ENCODE peak calls at places on chromosomes 16 and 17, in four cellular contexts. H, Z, V and X are unnamed samples.

GRCh38 chr17:75738218-75738802 is 17.1 kb downstream of the ITGB4 start:
- DNase-seq in Z (no peak), V (no peak), H (no peak), X (no peak)

GRCh38 chr17:82528484-82529265 is 9.1 kb downstream of the FOXK2 start:
- DNase-seq in H (no peak), Z (peak; percentile 70), V (peak; percentile 31), X (peak; percentile 94)

GRCh38 chr17:63764701-63765100 is 8.7 kb downstream of the CCDC47 start:
- DNase-seq in V (no peak), Z (no peak), H (no peak), X (no peak)

GRCh38 chr17:75263051-75263450 is 1.4 kb downstream of the MRPS7 start:
- DNase-seq in H (no peak), Z (no peak), V (no peak), X (no peak)

GRCh38 chr17:38341035-38341721 is 2.6 kb downstream of the GPR179 start:
- DNase-seq in V (no peak), H (no peak), Z (peak; percentile 40), X (peak; percentile 86)

GRCh38 chr17:31061678-31062077 is 33.1 kb upstream of the NF1 start:
- DNase-seq in Z (no peak), H (no peak), V (no peak), X (no peak)

GRCh38 chr17:27315322-27315721 is 21.4 kb downstream of the WSB1 start:
- DNase-seq in V (no peak), Z (peak; percentile 88), H (peak; percentile 91), X (peak; percentile 84)

GRCh38 chr16:56815721-56816120 is 49.3 kb upstream of the SLC12A3 start:
- DNase-seq in V (no peak), H (no peak), Z (no peak), X (peak; percentile 42)

DNA sequence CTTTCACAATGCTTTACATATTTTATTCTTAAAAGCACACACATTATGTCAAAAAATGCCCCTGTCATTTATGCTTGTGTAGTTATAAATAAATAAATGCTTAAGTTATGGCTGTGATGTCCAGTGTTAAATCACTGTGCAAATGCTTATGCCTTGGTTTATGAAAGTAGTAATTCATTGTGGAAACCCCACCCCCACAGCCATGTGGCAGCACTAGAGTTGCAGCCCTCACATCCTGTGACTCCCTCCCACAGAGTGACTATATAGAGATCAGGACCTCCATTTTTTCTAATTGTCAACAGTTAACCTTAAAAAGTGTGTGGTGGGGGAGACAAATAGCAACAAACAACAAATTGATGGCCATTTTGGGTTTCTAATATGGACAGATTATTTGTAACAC is 2.4 kb downstream of the SKAP1 start:
- DNase-seq in Z (no peak), H (no peak), V (no peak), X (no peak)
- H3K4me1 ChIP-seq in Z (no peaks in the 10 kb centered on the region), H (peaks cover 4% of the 10 kb centered on the region), V (no peaks in the 10 kb centered on the region), X (peaks cover 12% of the 10 kb centered on the region)

GRCh38 chr16:85641776-85642176 is 28.7 kb downstream of the GSE1 start:
- DNase-seq in Z (peak; percentile 51), H (no peak), V (no peak), X (peak; percentile 81)

GRCh38 chr16:85641305-85641704 is 28.2 kb downstream of the GSE1 start:
- DNase-seq in V (no peak), H (no peak), Z (no peak), X (no peak)

GRCh38 chr16:85639529-85640253 is 26.6 kb downstream of the GSE1 start:
- DNase-seq in H (no peak), Z (peak; percentile 73), V (no peak), X (peak; percentile 97)

GRCh38 chr16:85640254-85640558 is 27.1 kb downstream of the GSE1 start:
- DNase-seq in H (no peak), V (no peak), Z (no peak), X (no peak)

DNA sequence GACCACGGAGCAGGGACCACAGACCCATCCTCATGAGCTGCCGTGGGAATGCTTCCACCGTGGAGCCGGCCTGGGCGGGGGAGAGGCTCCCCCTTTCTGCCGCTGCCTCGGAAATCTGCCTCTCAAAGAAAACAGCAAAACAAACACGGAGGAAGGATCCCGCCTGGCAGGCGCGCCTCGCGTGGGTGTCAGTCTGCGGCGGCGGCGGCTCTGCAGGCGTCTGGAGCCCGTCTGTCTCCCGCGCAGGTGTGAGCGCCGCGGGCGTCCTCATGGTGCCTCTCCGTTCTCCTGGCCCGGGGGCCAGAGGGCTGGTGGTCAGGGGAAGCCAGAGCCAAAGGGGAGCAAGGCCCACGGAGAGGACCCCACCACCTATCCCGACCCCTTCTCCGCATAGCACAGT is 27.5 kb downstream of the GSE1 start:
- DNase-seq in H (no peak), Z (no peak), V (no peak), X (no peak)
- H3K4me1 ChIP-seq in H (no peaks in the 10 kb centered on the region), Z (peaks cover 59% of the 10 kb centered on the region), V (peaks cover 16% of the 10 kb centered on the region), X (peaks cover 43% of the 10 kb centered on the region)

GRCh38 chr17:43848601-43849000 is 1.6 kb downstream of the CD300LG start:
- DNase-seq in V (no peak), Z (no peak), H (no peak), X (no peak)
- H3K4me1 ChIP-seq in V (peaks cover 4% of the 10 kb centered on the region), Z (peaks cover 30% of the 10 kb centered on the region), H (no peaks in the 10 kb centered on the region), X (no peaks in the 10 kb centered on the region)

GRCh38 chr16:89233678-89234490 is 16.4 kb downstream of the ZNF778 start:
- DNase-seq in Z (no peak), H (no peak), V (no peak), X (no peak)
- H3K4me1 ChIP-seq in Z (peaks cover 5% of the 10 kb centered on the region), H (no peaks in the 10 kb centered on the region), V (no peaks in the 10 kb centered on the region), X (no peaks in the 10 kb centered on the region)

GRCh38 chr17:73613947-73614655 is 30.1 kb downstream of the SDK2 start:
- DNase-seq in V (no peak), H (no peak), Z (no peak), X (no peak)
- H3K4me1 ChIP-seq in V (no peaks in the 10 kb centered on the region), H (no peaks in the 10 kb centered on the region), Z (no peaks in the 10 kb centered on the region), X (no peaks in the 10 kb centered on the region)

GRCh38 chr17:50222922-50223321 is 21.5 kb upstream of the COL1A1 start:
- DNase-seq in Z (no peak), H (no peak), V (no peak), X (no peak)
- H3K4me1 ChIP-seq in Z (peaks cover 27% of the 10 kb centered on the region), H (peaks cover 9% of the 10 kb centered on the region), V (peaks cover 25% of the 10 kb centered on the region), X (no peaks in the 10 kb centered on the region)

DNA sequence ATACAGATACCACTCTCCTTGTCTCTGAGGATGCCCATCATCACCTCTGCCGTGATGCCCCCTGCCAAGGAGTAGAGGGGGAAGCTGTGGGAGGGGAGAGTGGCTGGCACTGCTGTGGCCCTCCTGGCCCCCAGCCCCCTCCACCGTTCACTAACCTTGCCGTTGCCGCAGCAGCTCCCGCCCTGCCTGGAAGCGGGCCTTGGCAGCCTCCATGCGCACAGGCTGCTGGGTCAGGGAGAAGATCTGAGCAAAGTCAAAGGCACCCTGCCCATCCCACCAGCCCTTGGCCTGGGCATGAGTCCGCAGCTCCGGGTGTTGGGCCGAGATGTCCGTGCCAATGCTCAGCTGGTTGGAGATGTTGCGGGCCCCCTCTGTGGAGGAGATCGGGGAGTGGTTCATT is 2.4 kb downstream of the SCRN2 start:
- DNase-seq in H (no peak), V (no peak), Z (no peak), X (no peak)
- H3K4me1 ChIP-seq in H (no peaks in the 10 kb centered on the region), V (peaks cover 25% of the 10 kb centered on the region), Z (peaks cover 62% of the 10 kb centered on the region), X (peaks cover 13% of the 10 kb centered on the region)

GRCh38 chr16:50614956-50615727 is 66.0 kb downstream of the SNX20 start:
- DNase-seq in Z (no peak), H (no peak), V (no peak), X (no peak)
- H3K4me1 ChIP-seq in Z (peaks cover 58% of the 10 kb centered on the region), H (peaks cover 51% of the 10 kb centered on the region), V (peaks cover 9% of the 10 kb centered on the region), X (peaks cover 3% of the 10 kb centered on the region)